ENCODE peak calls at places on chromosomes 1 and 21, in seven cellular contexts. R is amygdala; O is midbrain; A is activated naive CD4-positive, alpha-beta T cell; G is cardiac fibroblast; I is kidney tubule cell; D is HEK293T. U is an unnamed sample.

GRCh38 chr1:115341948-115342347 is 3.9 kb upstream of the NGF start:
- DNase-seq in G (no peak), O (no peak), I (no peak), R (no peak), A (no peak), D (no peak), U (no peak)

GRCh38 chr1:41626146-41626545 is 141.7 kb upstream of the EDN2 start:
- DNase-seq in R (no peak), A (no peak), I (peak; percentile 67), O (no peak), D (no peak), G (peak; percentile 76), U (no peak)

GRCh38 chr1:207821464-207822045 is 69.7 kb downstream of the CD46 start:
- DNase-seq in R (no peak), D (no peak), I (no peak), O (peak; percentile 39), A (no peak), G (no peak), U (no peak)

GRCh38 chr1:247386695-247387094 is 29.3 kb upstream of the NLRP3 start:
- DNase-seq in G (peak; percentile 68), A (no peak), O (peak; percentile 19), D (no peak), I (peak; percentile 52), R (no peak), U (no peak)

GRCh38 chr1:235246022-235246948 is 81.7 kb downstream of the ARID4B start:
- DNase-seq in I (no peak), D (no peak), O (no peak), A (no peak), R (no peak), G (peak; percentile 27), U (no peak)

GRCh38 chr1:241518447-241519307 is 878 bp downstream of the FH start:
- DNase-seq in G (peak; percentile 40), D (no peak), O (no peak), A (no peak), I (peak; percentile 26), R (no peak), U (no peak)

GRCh38 chr1:76933847-76934657 is 66.8 kb downstream of the ST6GALNAC5 start:
- DNase-seq in D (no peak), O (no peak), A (no peak), I (no peak), G (no peak), R (no peak), U (no peak)

GRCh38 chr1:56617141-56617540 is 28.0 kb upstream of the PRKAA2 start:
- DNase-seq in R (no peak), O (no peak), D (peak; percentile 53), G (peak; percentile 32), I (no peak), A (no peak), U (no peak)

GRCh38 chr1:10399487-10399917 is 638 bp downstream of the PGD start:
- DNase-seq in R (no peak), D (peak; percentile 18), I (no peak), A (no peak), G (peak; percentile 48), O (peak; percentile 23), U (no peak)

GRCh38 chr1:234913771-234914170 is 214.9 kb downstream of the TOMM20 start:
- DNase-seq in A (no peak), G (no peak), D (no peak), I (no peak), R (no peak), O (no peak), U (no peak)

GRCh38 chr1:15848143-15848928 is 829 bp downstream of the SPEN start:
- DNase-seq in R (no peak), A (peak; percentile 13), G (peak; percentile 41), O (peak; percentile 17), I (peak; percentile 45), D (no peak), U (no peak)

GRCh38 chr1:240021709-240022108 is 70.0 kb upstream of the FMN2 start:
- DNase-seq in O (no peak), R (no peak), A (no peak), I (no peak), G (no peak), D (no peak), U (no peak)

GRCh38 chr21:41926068-41926806 is 27.6 kb downstream of the C2CD2 start:
- DNase-seq in O (peak; percentile 49), A (peak; percentile 7), R (no peak), D (no peak), G (peak; percentile 71), I (peak; percentile 59), U (no peak)

GRCh38 chr1:152983743-152984142 is at the start of gene SPRR1A:
- DNase-seq in D (no peak), G (no peak), I (peak; percentile 1), O (no peak), A (no peak), R (no peak), U (no peak)

GRCh38 chr1:37455516-37455915 is 18.9 kb upstream of the ZC3H12A start:
- DNase-seq in D (no peak), G (no peak), O (no peak), R (no peak), A (no peak), I (no peak), U (no peak)

GRCh38 chr1:212858461-212859265 is 588 bp downstream of the FLVCR1 start:
- DNase-seq in D (peak; percentile 46), A (no peak), I (peak; percentile 47), R (peak; percentile 45), G (peak; percentile 39), O (peak; percentile 38), U (no peak)

GRCh38 chr1:96234299-96234698 is 487.3 kb upstream of the PTBP2 start:
- DNase-seq in I (peak; percentile 56), R (no peak), G (peak; percentile 59), A (no peak), D (peak; percentile 36), O (no peak), U (no peak)

GRCh38 chr1:22636927-22637326 is 499 bp downstream of the C1QA start:
- DNase-seq in O (no peak), G (no peak), A (no peak), D (no peak), I (no peak), R (no peak), U (no peak)

GRCh38 chr1:29812397-29813135 is 576.2 kb downstream of the PTPRU start:
- DNase-seq in G (no peak), D (no peak), O (no peak), I (no peak), R (no peak), A (no peak), U (no peak)

GRCh38 chr1:234618726-234619049 is 8.7 kb upstream of the IRF2BP2 start:
- DNase-seq in R (no peak), G (no peak), I (no peak), O (no peak), A (no peak), D (no peak), U (no peak)

GRCh38 chr21:29194847-29195246 is 64.4 kb downstream of the MAP3K7CL start:
- DNase-seq in A (no peak), I (peak; percentile 43), O (no peak), G (peak; percentile 63), R (no peak), D (no peak), U (no peak)

GRCh38 chr1:2468041-2468472 is 8.0 kb upstream of the PLCH2 start:
- DNase-seq in G (peak; percentile 11), A (peak; percentile 24), O (no peak), I (peak; percentile 17), R (no peak), D (peak; percentile 46), U (no peak)

GRCh38 chr1:10556430-10557005 is 81.8 kb downstream of the PEX14 start:
- DNase-seq in A (no peak), R (no peak), D (peak; percentile 28), G (no peak), O (no peak), I (no peak), U (no peak)

GRCh38 chr1:224668991-224669390 is 52.9 kb downstream of the CNIH3 start:
- DNase-seq in I (peak; percentile 35), G (peak; percentile 18), A (no peak), R (no peak), O (no peak), D (no peak), U (peak; percentile 34)

GRCh38 chr1:60670313-60670712 is 412.0 kb upstream of the NFIA start:
- DNase-seq in I (peak; percentile 87), R (no peak), G (no peak), O (no peak), A (no peak), D (no peak), U (no peak)

GRCh38 chr1:27018316-27018715 is 5.7 kb upstream of the TENT5B start:
- DNase-seq in I (peak; percentile 25), D (no peak), O (no peak), R (no peak), A (no peak), G (no peak), U (no peak)

GRCh38 chr1:164695956-164696665 is 137.1 kb downstream of the PBX1 start:
- DNase-seq in A (no peak), D (no peak), G (peak; percentile 65), O (no peak), I (no peak), R (no peak), U (no peak)

GRCh38 chr1:47871799-47872353 is 125.3 kb downstream of the TRABD2B start:
- DNase-seq in A (no peak), R (no peak), G (peak; percentile 13), D (no peak), I (peak; percentile 97), O (no peak), U (no peak)

GRCh38 chr1:227734546-227734857 is 600 bp downstream of the JMJD4 start:
- DNase-seq in A (no peak), D (no peak), G (no peak), R (no peak), I (peak; percentile 9), O (no peak), U (no peak)

GRCh38 chr21:28089599-28090421 is 902.9 kb downstream of the LTN1 start:
- DNase-seq in R (no peak), I (peak; percentile 67), A (no peak), O (no peak), D (no peak), G (peak; percentile 13), U (no peak)

GRCh38 chr1:246427611-246428010 is 79.5 kb downstream of the SMYD3 start:
- DNase-seq in A (no peak), I (peak; percentile 90), O (no peak), G (peak; percentile 46), R (no peak), D (no peak), U (no peak)

GRCh38 chr1:182087951-182088350 is 26.4 kb upstream of the ZNF648 start:
- DNase-seq in R (no peak), I (no peak), O (no peak), G (no peak), A (no peak), D (no peak), U (no peak)